ENCODE peak calls at places on chromosomes 2 and 18, in four cellular contexts. B, V, Y and I are unnamed samples.

GRCh38 chr2:2810504-2810903 is 479.4 kb upstream of the MYT1L start:
- DNase-seq in B (no peak), V (no peak), Y (no peak), I (no peak)

GRCh38 chr2:64766841-64767669 is 113.3 kb upstream of the SERTAD2 start:
- DNase-seq in B (no peak), V (peak), Y (no peak), I (no peak)

GRCh38 chr2:88481937-88482336 is 29.4 kb upstream of the FOXI3 start:
- DNase-seq in B (no peak), V (peak), Y (no peak), I (no peak)

GRCh38 chr2:170905864-170906263 is 23.2 kb upstream of the GORASP2 start:
- DNase-seq in B (no peak), V (no peak), Y (no peak), I (no peak)

GRCh38 chr18:79600596-79600995 is 79.0 kb upstream of the CTDP1 start:
- DNase-seq in B (no peak), V (no peak), Y (no peak), I (no peak)

GRCh38 chr2:222637072-222637471 is 18.8 kb downstream of the FARSB start:
- DNase-seq in B (no peak), V (no peak), Y (no peak), I (no peak)

GRCh38 chr2:36371070-36371962 is 15.7 kb downstream of the CRIM1 start:
- DNase-seq in B (no peak), V (no peak), Y (no peak), I (no peak)

GRCh38 chr2:239811806-239812560 is 213.2 kb downstream of the NDUFA10 start:
- DNase-seq in B (no peak), V (no peak), Y (no peak), I (no peak)

GRCh38 chr2:10331033-10331701 is 28.5 kb downstream of the HPCAL1 start:
- DNase-seq in B (peak), V (peak), Y (peak), I (no peak)

GRCh38 chr2:22143840-22144239 is 1020.1 kb downstream of the TDRD15 start:
- DNase-seq in B (no peak), V (no peak), Y (no peak), I (no peak)

GRCh38 chr2:47771211-47771610 is 11.7 kb upstream of the MSH6 start:
- DNase-seq in B (no peak), V (peak), Y (no peak), I (peak)

GRCh38 chr2:135056790-135057189 is 4.7 kb downstream of the RAB3GAP1 start:
- DNase-seq in B (no peak), V (peak), Y (no peak), I (no peak)

GRCh38 chr2:120794716-120795115 is 59.0 kb downstream of the GLI2 start:
- DNase-seq in B (no peak), V (no peak), Y (no peak), I (no peak)

GRCh38 chr2:152646775-152647174 is 70.5 kb downstream of the PRPF40A start:
- DNase-seq in B (no peak), V (no peak), Y (no peak), I (no peak)

GRCh38 chr18:70491734-70492348 is 203.0 kb downstream of the SOCS6 start:
- DNase-seq in B (peak), V (peak), Y (peak), I (peak)

GRCh38 chr18:7749510-7749981 is 182.4 kb downstream of the PTPRM start:
- DNase-seq in B (no peak), V (no peak), Y (no peak), I (no peak)

GRCh38 chr2:140248623-140249022 is 1468.4 kb upstream of the NXPH2 start:
- DNase-seq in B (no peak), V (no peak), Y (no peak), I (no peak)

GRCh38 chr2:112829931-112830330 is 6.6 kb downstream of the IL1B start:
- DNase-seq in B (no peak), V (no peak), Y (no peak), I (no peak)

GRCh38 chr18:50855976-50856772 is 22.7 kb upstream of the ME2 start:
- DNase-seq in B (no peak), V (no peak), Y (no peak), I (no peak)

GRCh38 chr2:238504181-238504711 is 77.5 kb downstream of the ASB1 start:
- DNase-seq in B (no peak), V (no peak), Y (no peak), I (no peak)

GRCh38 chr2:173286153-173286809 is 68.4 kb upstream of the CDCA7 start:
- DNase-seq in B (no peak), V (peak), Y (no peak), I (no peak)

GRCh38 chr2:14285812-14286211 is 346.7 kb upstream of the LRATD1 start:
- DNase-seq in B (no peak), V (no peak), Y (no peak), I (no peak)

GRCh38 chr2:46815121-46815802 is 100.3 kb downstream of the MCFD2 start:
- DNase-seq in B (no peak), V (no peak), Y (no peak), I (no peak)

GRCh38 chr2:26730549-26730948 is 33.5 kb upstream of the SLC35F6 start:
- DNase-seq in B (no peak), V (no peak), Y (no peak), I (no peak)

GRCh38 chr2:148130571-148130970 is 109.7 kb downstream of the MBD5 start:
- DNase-seq in B (no peak), V (no peak), Y (no peak), I (no peak)

GRCh38 chr2:31644551-31644950 is 63.8 kb upstream of the SRD5A2 start:
- DNase-seq in B (no peak), V (no peak), Y (no peak), I (no peak)

GRCh38 chr2:178280261-178280852 is 86.0 kb downstream of the OSBPL6 start:
- DNase-seq in B (peak), V (peak), Y (no peak), I (no peak)

GRCh38 chr2:178279142-178279541 is 84.8 kb downstream of the OSBPL6 start:
- DNase-seq in B (no peak), V (no peak), Y (no peak), I (no peak)

GRCh38 chr2:178282075-178282474 is 87.8 kb downstream of the OSBPL6 start:
- DNase-seq in B (no peak), V (no peak), Y (no peak), I (no peak)

GRCh38 chr2:178277741-178278197 is 83.5 kb downstream of the OSBPL6 start:
- DNase-seq in B (no peak), V (no peak), Y (no peak), I (no peak)

GRCh38 chr2:178279636-178280035 is 85.3 kb downstream of the OSBPL6 start:
- DNase-seq in B (no peak), V (no peak), Y (no peak), I (no peak)
- H3K27ac ChIP-seq in B (no peak), V (no peak), Y (no peak), I (no peak)

GRCh38 chr2:79271456-79271855 is 111.9 kb upstream of the REG3A start:
- DNase-seq in B (no peak), V (no peak), Y (no peak), I (no peak)
- H3K27ac ChIP-seq in B (no peak), V (no peak), Y (no peak), I (no peak)

GRCh38 chr2:190407662-190408537 is at the start of gene MFSD6:
- DNase-seq in B (peak), V (peak), Y (peak), I (peak)

GRCh38 chr2:190406805-190407204 is 1.4 kb upstream of the MFSD6 start:
- DNase-seq in B (no peak), V (no peak), Y (no peak), I (no peak)

GRCh38 chr2:190408538-190409271 is 550 bp downstream of the MFSD6 start:
- DNase-seq in B (peak), V (peak), Y (peak), I (peak)

GRCh38 chr2:190405995-190406394 is 2.2 kb upstream of the MFSD6 start:
- DNase-seq in B (no peak), V (no peak), Y (no peak), I (no peak)

DNA sequence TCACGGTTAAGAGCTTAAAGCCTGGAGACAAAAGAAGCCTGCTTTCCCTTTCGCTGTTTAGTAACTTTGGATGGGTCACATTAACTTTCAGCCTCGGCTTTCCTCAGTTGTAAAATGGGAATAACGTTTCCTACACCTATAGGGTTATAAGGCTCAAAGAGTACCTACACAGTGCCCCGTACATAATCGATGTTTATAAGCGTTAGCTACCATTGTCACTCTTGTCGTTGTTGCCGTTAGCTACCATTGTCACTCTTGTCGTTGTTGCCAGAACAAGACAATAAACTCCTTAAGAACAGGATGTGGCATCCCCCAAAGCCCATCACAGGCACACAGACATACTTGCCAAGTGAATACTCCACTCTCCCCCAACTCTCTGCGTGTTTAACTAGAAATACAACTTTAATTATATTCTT is 901 bp upstream of the MFSD6 start:
- DNase-seq in B (peak), V (peak), Y (no peak), I (no peak)
- H3K27ac ChIP-seq in B (peak), V (peak), Y (peak), I (peak)

DNA sequence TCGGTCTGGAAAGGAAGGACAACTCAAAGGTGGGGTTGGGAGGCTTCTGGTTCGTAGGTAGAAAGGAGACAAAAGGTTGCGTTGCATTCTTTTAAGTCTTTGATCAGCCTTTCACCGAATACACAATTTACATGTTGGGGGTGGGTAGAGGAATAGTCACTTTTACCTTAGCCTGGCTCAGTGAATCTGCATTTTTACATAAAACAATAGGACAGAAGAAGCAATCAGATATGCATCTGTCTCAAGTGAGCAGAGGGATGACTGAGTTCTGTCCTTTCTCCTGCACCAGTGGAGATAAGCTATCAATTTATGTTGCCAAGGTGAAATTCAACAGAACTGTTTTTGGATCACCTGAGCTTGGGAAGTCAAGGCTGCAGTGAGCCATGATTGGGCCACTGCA is 173.7 kb downstream of the ZEB2 start:
- DNase-seq in B (no peak), V (no peak), Y (no peak), I (no peak)
- H3K27ac ChIP-seq in B (no peak), V (no peak), Y (no peak), I (no peak)

GRCh38 chr2:111624401-111625156 is 259.4 kb downstream of the ANAPC1 start:
- DNase-seq in B (no peak), V (no peak), Y (no peak), I (no peak)
- H3K27ac ChIP-seq in B (no peak), V (no peak), Y (no peak), I (no peak)

GRCh38 chr2:98468621-98469236 is 24.1 kb downstream of the INPP4A start:
- DNase-seq in B (no peak), V (no peak), Y (no peak), I (no peak)

GRCh38 chr2:98471402-98472131 is 26.9 kb downstream of the INPP4A start:
- DNase-seq in B (no peak), V (no peak), Y (no peak), I (no peak)

GRCh38 chr2:98472132-98472650 is 27.5 kb downstream of the INPP4A start:
- DNase-seq in B (no peak), V (no peak), Y (no peak), I (no peak)

GRCh38 chr2:98470851-98471255 is 26.2 kb downstream of the INPP4A start:
- DNase-seq in B (no peak), V (no peak), Y (no peak), I (no peak)

GRCh38 chr2:98469862-98470544 is 25.3 kb downstream of the INPP4A start:
- DNase-seq in B (no peak), V (no peak), Y (no peak), I (no peak)
- H3K27ac ChIP-seq in B (no peak), V (no peak), Y (no peak), I (no peak)

DNA sequence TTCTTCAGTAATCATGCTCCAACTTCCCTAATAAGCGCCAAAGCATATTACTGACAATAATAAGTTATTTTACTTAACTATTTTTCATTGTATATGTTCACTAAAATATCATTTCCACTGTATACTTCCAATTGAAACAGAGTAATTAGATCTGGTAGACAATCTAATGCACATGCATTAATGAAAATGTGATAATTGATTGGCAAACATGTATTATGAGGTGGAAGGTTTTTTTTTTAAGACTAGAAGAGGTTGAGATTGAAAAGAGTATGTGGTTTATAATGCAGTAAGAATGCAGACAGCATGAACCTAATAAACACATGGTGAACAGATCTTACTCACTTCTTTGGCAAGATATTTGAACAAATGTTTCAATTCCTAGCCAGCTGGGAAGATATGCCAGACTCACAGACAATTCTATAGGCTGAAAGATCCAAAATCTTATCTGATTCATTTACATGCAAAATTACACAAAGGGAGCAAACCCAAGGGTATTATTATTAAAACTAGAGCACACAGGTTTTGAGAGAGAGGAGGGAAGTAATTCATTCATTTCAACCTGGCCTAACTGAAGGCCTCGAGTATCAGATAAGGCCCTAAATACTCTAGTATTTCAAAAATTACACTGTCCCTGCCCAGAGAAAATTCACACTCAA is 2.8 kb downstream of the NCKAP1 start:
- DNase-seq in B (no peak), V (no peak), Y (no peak), I (no peak)
- H3K27ac ChIP-seq in B (no peak), V (no peak), Y (peak), I (no peak)

DNA sequence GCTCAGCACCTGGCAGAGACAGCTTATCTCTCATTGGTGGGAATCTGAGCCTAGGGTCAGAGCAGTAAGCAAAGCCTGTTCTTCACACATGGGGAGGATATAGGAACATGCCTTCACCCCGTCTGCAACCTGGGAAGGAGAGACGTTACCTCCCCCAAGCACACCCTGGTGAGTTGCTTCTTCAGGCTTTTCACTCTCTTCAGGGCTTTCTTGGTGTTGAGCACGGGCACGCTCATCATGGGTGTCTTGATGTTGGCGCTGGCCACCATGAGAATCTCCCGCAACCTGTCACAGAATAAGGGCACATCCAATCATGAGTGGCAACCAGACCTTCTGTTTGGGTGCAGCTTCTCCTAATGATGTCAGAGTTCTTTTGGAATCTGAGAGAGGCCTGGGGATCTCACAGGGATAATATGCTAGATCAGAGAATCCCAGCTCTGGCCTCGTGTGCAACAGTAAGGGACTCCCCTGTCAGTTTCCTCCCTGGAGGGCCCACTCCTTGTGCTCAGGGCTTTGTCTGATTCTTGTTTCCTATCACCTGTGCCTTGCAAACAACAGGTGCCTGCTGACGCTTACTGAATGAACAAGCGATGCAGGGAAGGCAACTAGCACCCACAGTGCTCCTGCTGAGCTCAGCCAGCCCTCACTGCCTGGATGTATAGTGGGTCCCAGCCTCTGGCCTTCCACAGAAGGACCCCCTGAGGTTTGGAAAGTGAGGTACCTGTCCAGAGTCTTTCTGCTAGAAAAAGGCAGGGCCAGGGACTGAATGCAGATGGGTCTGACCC is 66.3 kb downstream of the POLR1A start:
- DNase-seq in B (no peak), V (peak), Y (no peak), I (no peak)
- H3K27ac ChIP-seq in B (peak), V (peak), Y (peak), I (no peak)

GRCh38 chr2:217793566-217794132 is 209.1 kb downstream of the TNS1 start:
- DNase-seq in B (no peak), V (no peak), Y (no peak), I (no peak)
- H3K27ac ChIP-seq in B (no peak), V (no peak), Y (no peak), I (no peak)